ENCODE peak calls at places on chromosomes 7 and 10, in ten cellular contexts. Z is ovary; P is CD8-positive, alpha-beta memory T cell; C is activated CD8-positive, alpha-beta memory T cell treated with anti-CD3 and anti-CD28 coated beads, Interleukin-2, amount 10 ng/mL, durations not matched to agents 7 days and 5 days; F is stimulated activated CD4-positive, alpha-beta T cell treated with anti-CD3 and anti-CD28 coated beads, Interleukin-1b, Interleukin-23, amount 100 ng/mL, for 48 hours; A is GM03348; J is KBM-7; D is H54; O is Ammon's horn; X is caudate nucleus. K is an unnamed sample.

GRCh38 chr10:63554666-63555065 is 33.5 kb downstream of the REEP3 start:
- DNase-seq in Z (no peak), P (peak; percentile 75), C (peak; percentile 81), F (no peak), A (peak; percentile 85), J (peak; percentile 78), D (peak; percentile 44), O (no peak), X (no peak), K (no peak)

GRCh38 chr10:6473901-6474370 is 106.1 kb downstream of the PRKCQ start:
- DNase-seq in Z (no peak), P (peak; percentile 65), C (peak; percentile 69), F (no peak), A (no peak), J (peak; percentile 89), D (no peak), O (no peak), X (no peak), K (no peak)

GRCh38 chr7:72087926-72088325 is 324.2 kb downstream of the CALN1 start:
- DNase-seq in Z (no peak), P (no peak), C (no peak), F (no peak), A (no peak), J (no peak), D (no peak), O (no peak), X (no peak), K (no peak)

GRCh38 chr10:19014034-19014433 is 34.6 kb upstream of the MALRD1 start:
- DNase-seq in Z (no peak), P (no peak), C (no peak), F (no peak), A (peak; percentile 18), J (no peak), D (no peak), O (no peak), X (no peak), K (no peak)

GRCh38 chr10:26593896-26594295 is 103.6 kb upstream of the PDSS1 start:
- DNase-seq in Z (no peak), P (no peak), C (no peak), F (no peak), A (no peak), J (no peak), D (no peak), O (no peak), X (no peak), K (no peak)

GRCh38 chr10:122986340-122986739 is 6.1 kb downstream of the PSTK start:
- DNase-seq in Z (no peak), P (no peak), C (no peak), F (no peak), A (no peak), J (no peak), D (no peak), O (no peak), X (no peak), K (no peak)

GRCh38 chr7:92645531-92646061 is 55.4 kb upstream of the FAM133B start:
- DNase-seq in Z (no peak), P (no peak), C (no peak), F (peak; percentile 63), A (no peak), J (peak; percentile 67), D (no peak), O (peak; percentile 48), X (no peak), K (peak; percentile 42)

GRCh38 chr10:1323951-1324350 is 267.8 kb downstream of the WDR37 start:
- DNase-seq in Z (no peak), P (no peak), C (no peak), F (peak; percentile 27), A (no peak), J (no peak), D (no peak), O (no peak), X (no peak), K (no peak)

GRCh38 chr10:17787087-17787942 is 21.8 kb upstream of the MRC1 start:
- DNase-seq in Z (no peak), P (no peak), C (no peak), F (no peak), A (peak; percentile 79), J (no peak), D (peak; percentile 61), O (no peak), X (no peak), K (no peak)

GRCh38 chr7:73478549-73478948 is 43.5 kb downstream of the BAZ1B start:
- DNase-seq in Z (no peak), P (no peak), C (no peak), F (no peak), A (no peak), J (no peak), D (no peak), O (no peak), X (no peak), K (no peak)

GRCh38 chr7:157474685-157475084 is 137.9 kb downstream of the DNAJB6 start:
- DNase-seq in Z (no peak), P (peak; percentile 43), C (peak; percentile 40), F (peak; percentile 36), A (no peak), J (peak; percentile 48), D (peak; percentile 43), O (no peak), X (no peak), K (no peak)

GRCh38 chr10:119663866-119664698 is 12.9 kb downstream of the BAG3 start:
- DNase-seq in Z (no peak), P (peak; percentile 65), C (peak; percentile 76), F (no peak), A (no peak), J (no peak), D (no peak), O (no peak), X (no peak), K (no peak)

GRCh38 chr7:116426428-116427156 is 72.9 kb upstream of the CAV2 start:
- DNase-seq in Z (no peak), P (no peak), C (no peak), F (no peak), A (peak; percentile 58), J (no peak), D (peak; percentile 9), O (no peak), X (no peak), K (no peak)

GRCh38 chr10:28678687-28679457 is 1.6 kb downstream of the BAMBI start:
- DNase-seq in Z (no peak), P (no peak), C (no peak), F (no peak), A (no peak), J (peak; percentile 46), D (no peak), O (no peak), X (no peak), K (peak; percentile 34)

GRCh38 chr7:103094102-103094501 is 19.2 kb downstream of the ARMC10 start:
- DNase-seq in Z (no peak), P (no peak), C (no peak), F (no peak), A (no peak), J (no peak), D (no peak), O (peak; percentile 46), X (no peak), K (peak; percentile 29)

GRCh38 chr7:17679427-17679826 is 260.9 kb downstream of the SNX13 start:
- DNase-seq in Z (no peak), P (no peak), C (no peak), F (no peak), A (peak; percentile 50), J (no peak), D (no peak), O (no peak), X (no peak), K (no peak)

GRCh38 chr7:114070246-114070645 is 151.4 kb upstream of the PPP1R3A start:
- DNase-seq in Z (no peak), P (no peak), C (no peak), F (no peak), A (no peak), J (peak; percentile 29), D (no peak), O (no peak), X (no peak), K (no peak)

GRCh38 chr7:112892263-112892662 is 102.1 kb upstream of the TMEM168 start:
- DNase-seq in Z (no peak), P (no peak), C (no peak), F (no peak), A (no peak), J (no peak), D (no peak), O (no peak), X (no peak), K (no peak)

GRCh38 chr7:138814806-138815332 is 16.9 kb upstream of the ATP6V0A4 start:
- DNase-seq in Z (no peak), P (no peak), C (no peak), F (no peak), A (no peak), J (no peak), D (no peak), O (no peak), X (no peak), K (no peak)

GRCh38 chr7:147658392-147658791 is 932.2 kb upstream of the C7orf33 start:
- DNase-seq in Z (no peak), P (no peak), C (no peak), F (no peak), A (no peak), J (no peak), D (no peak), O (no peak), X (no peak), K (no peak)

GRCh38 chr10:11142809-11143208 is 125.1 kb downstream of the CELF2 start:
- DNase-seq in Z (no peak), P (peak; percentile 61), C (no peak), F (no peak), A (no peak), J (peak; percentile 23), D (no peak), O (no peak), X (no peak), K (no peak)

GRCh38 chr10:80599424-80599847 is 61.7 kb downstream of the SH2D4B start:
- DNase-seq in Z (no peak), P (no peak), C (peak; percentile 63), F (peak; percentile 40), A (peak; percentile 41), J (peak; percentile 48), D (peak; percentile 68), O (peak; percentile 66), X (peak; percentile 6), K (peak; percentile 33)

GRCh38 chr7:133431134-133431711 is 178.3 kb downstream of the EXOC4 start:
- DNase-seq in Z (no peak), P (no peak), C (no peak), F (no peak), A (no peak), J (no peak), D (no peak), O (no peak), X (no peak), K (no peak)

GRCh38 chr7:64874114-64874513 is 29.0 kb upstream of the ZNF273 start:
- DNase-seq in Z (no peak), P (no peak), C (no peak), F (no peak), A (no peak), J (no peak), D (no peak), O (no peak), X (no peak), K (no peak)

GRCh38 chr7:12212051-12212485 is 974 bp downstream of the TMEM106B start:
- DNase-seq in Z (no peak), P (no peak), C (no peak), F (no peak), A (no peak), J (peak; percentile 32), D (no peak), O (peak; percentile 32), X (no peak), K (no peak)

GRCh38 chr7:100430450-100431285 is 1.0 kb downstream of the MEPCE start:
- DNase-seq in Z (peak; percentile 55), P (peak; percentile 62), C (peak; percentile 72), F (peak; percentile 57), A (no peak), J (no peak), D (no peak), O (no peak), X (peak; percentile 16), K (no peak)

GRCh38 chr7:40058636-40059035 is 75.8 kb downstream of the MPLKIP start:
- DNase-seq in Z (no peak), P (no peak), C (no peak), F (no peak), A (no peak), J (no peak), D (no peak), O (no peak), X (no peak), K (no peak)

GRCh38 chr10:92832121-92832520 is 16.2 kb upstream of the EXOC6 start:
- DNase-seq in Z (no peak), P (no peak), C (no peak), F (no peak), A (no peak), J (no peak), D (no peak), O (no peak), X (no peak), K (no peak)

K was measured in midbrain.